ENCODE peak calls at places on chromosome 10, in eight cellular contexts. Z is pancreas, N is IMR-90, F is kidney epithelial cell, V is stomach, S is Caco-2, Y is ovary, X is fibroblast of the aortic adventitia. B is an unnamed sample.

GRCh38 chr10:114100848-114101741 is 57.4 kb downstream of the ADRB1 start:
- DNase-seq in Z (no peak), N (peak), F (no peak), V (no peak), S (no peak), Y (peak), X (peak), B (peak)

GRCh38 chr10:4902571-4903011 is 60.6 kb upstream of the AKR1C1 start:
- DNase-seq in Z (no peak), N (no peak), F (no peak), V (no peak), S (no peak), Y (no peak), X (peak), B (peak)

GRCh38 chr10:79425074-79425532 is 20.3 kb downstream of the ZCCHC24 start:
- DNase-seq in Z (peak), N (no peak), F (no peak), V (no peak), S (no peak), Y (no peak), X (no peak), B (no peak)

GRCh38 chr10:31929260-31929985 is 792 bp upstream of the ARHGAP12 start:
- DNase-seq in Z (peak), N (no peak), F (no peak), V (peak), S (peak), Y (peak), X (peak), B (peak)

GRCh38 chr10:85594239-85594638 is 772.4 kb downstream of the GRID1 start:
- DNase-seq in Z (no peak), N (no peak), F (no peak), V (no peak), S (no peak), Y (no peak), X (no peak), B (no peak)

GRCh38 chr10:131154306-131155025 is 157.1 kb downstream of the TCERG1L start:
- DNase-seq in Z (no peak), N (no peak), F (no peak), V (no peak), S (no peak), Y (no peak), X (no peak), B (no peak)

GRCh38 chr10:33653584-33654367 is 319.3 kb upstream of the NRP1 start:
- DNase-seq in Z (no peak), N (peak), F (no peak), V (no peak), S (no peak), Y (no peak), X (peak), B (peak)

GRCh38 chr10:124270940-124271339 is 147.8 kb downstream of the OAT start:
- DNase-seq in Z (no peak), N (no peak), F (no peak), V (no peak), S (no peak), Y (no peak), X (no peak), B (no peak)

GRCh38 chr10:124710266-124710881 is 33.8 kb downstream of the FAM53B start:
- DNase-seq in Z (no peak), N (no peak), F (no peak), V (no peak), S (no peak), Y (no peak), X (peak), B (no peak)

GRCh38 chr10:131259535-131259934 is 52.0 kb downstream of the TCERG1L start:
- DNase-seq in Z (no peak), N (no peak), F (no peak), V (no peak), S (no peak), Y (no peak), X (no peak), B (no peak)

GRCh38 chr10:21097926-21098355 is 200.8 kb upstream of the NEBL start:
- DNase-seq in Z (no peak), N (no peak), F (no peak), V (no peak), S (no peak), Y (no peak), X (no peak), B (no peak)

GRCh38 chr10:29946953-29947700 is 112.3 kb downstream of the JCAD start:
- DNase-seq in Z (peak), N (peak), F (peak), V (peak), S (peak), Y (peak), X (peak), B (peak)

GRCh38 chr10:102324061-102324460 is 71.4 kb upstream of the NFKB2 start:
- DNase-seq in Z (no peak), N (peak), F (no peak), V (no peak), S (no peak), Y (no peak), X (peak), B (peak)

GRCh38 chr10:112209534-112210200 is 26.1 kb upstream of the GPAM start:
- DNase-seq in Z (no peak), N (no peak), F (no peak), V (no peak), S (no peak), Y (no peak), X (peak), B (peak)

GRCh38 chr10:14382022-14382421 is 51.3 kb upstream of the FRMD4A start:
- DNase-seq in Z (no peak), N (peak), F (peak), V (no peak), S (no peak), Y (no peak), X (no peak), B (no peak)

GRCh38 chr10:83917519-83918506 is 221.5 kb upstream of the GHITM start:
- DNase-seq in Z (no peak), N (no peak), F (no peak), V (no peak), S (peak), Y (no peak), X (no peak), B (no peak)

GRCh38 chr10:126012485-126012884 is 116.1 kb downstream of the FANK1 start:
- DNase-seq in Z (no peak), N (peak), F (no peak), V (no peak), S (no peak), Y (no peak), X (no peak), B (peak)

GRCh38 chr10:77906863-77907861 is 19.4 kb downstream of the DLG5 start:
- DNase-seq in Z (no peak), N (no peak), F (no peak), V (no peak), S (no peak), Y (no peak), X (no peak), B (no peak)

GRCh38 chr10:6494934-6495592 is 85.0 kb downstream of the PRKCQ start:
- DNase-seq in Z (no peak), N (no peak), F (no peak), V (no peak), S (no peak), Y (no peak), X (no peak), B (no peak)

GRCh38 chr10:81843042-81843441 is 32.0 kb upstream of the NRG3 start:
- DNase-seq in Z (no peak), N (no peak), F (no peak), V (no peak), S (no peak), Y (no peak), X (no peak), B (no peak)

GRCh38 chr10:21807162-21807561 is 196.4 kb downstream of the DNAJC1 start:
- DNase-seq in Z (no peak), N (no peak), F (no peak), V (no peak), S (no peak), Y (no peak), X (no peak), B (no peak)

GRCh38 chr10:72455889-72456588 is 101.3 kb upstream of the DNAJB12 start:
- DNase-seq in Z (no peak), N (peak), F (peak), V (no peak), S (no peak), Y (no peak), X (no peak), B (peak)

GRCh38 chr10:133231946-133232574 is 2.0 kb downstream of the UTF1 start:
- DNase-seq in Z (no peak), N (no peak), F (no peak), V (no peak), S (no peak), Y (no peak), X (no peak), B (no peak)

GRCh38 chr10:32459072-32459703 is 13.2 kb downstream of the CCDC7 start:
- DNase-seq in Z (no peak), N (no peak), F (no peak), V (no peak), S (no peak), Y (no peak), X (no peak), B (no peak)

GRCh38 chr10:51821045-51821444 is 121.7 kb upstream of the CSTF2T start:
- DNase-seq in Z (no peak), N (no peak), F (no peak), V (no peak), S (no peak), Y (no peak), X (no peak), B (no peak)

GRCh38 chr10:123044391-123044790 is 35.6 kb downstream of the ACADSB start:
- DNase-seq in Z (no peak), N (peak), F (no peak), V (no peak), S (peak), Y (no peak), X (peak), B (peak)

GRCh38 chr10:31838065-31838464 is 90.6 kb downstream of the ARHGAP12 start:
- DNase-seq in Z (no peak), N (no peak), F (no peak), V (no peak), S (no peak), Y (no peak), X (no peak), B (no peak)

GRCh38 chr10:78260141-78260540 is 226.5 kb downstream of the RPS24 start:
- DNase-seq in Z (no peak), N (peak), F (no peak), V (no peak), S (peak), Y (no peak), X (peak), B (no peak)

GRCh38 chr10:100670828-100671479 is 74.4 kb upstream of the PAX2 start:
- DNase-seq in Z (peak), N (no peak), F (no peak), V (peak), S (peak), Y (no peak), X (no peak), B (peak)

GRCh38 chr10:13969792-13970140 is 361.0 kb downstream of the FRMD4A start:
- DNase-seq in Z (no peak), N (no peak), F (no peak), V (no peak), S (no peak), Y (no peak), X (no peak), B (no peak)

GRCh38 chr10:126384269-126384873 is 3.9 kb downstream of the ADAM12 start:
- DNase-seq in Z (no peak), N (peak), F (peak), V (no peak), S (no peak), Y (no peak), X (peak), B (peak)

GRCh38 chr10:92689663-92690210 is at the start of gene HHEX:
- DNase-seq in Z (no peak), N (peak), F (no peak), V (peak), S (peak), Y (no peak), X (peak), B (peak)

GRCh38 chr10:16816142-16816541 is 1.1 kb downstream of the RSU1 start:
- DNase-seq in Z (no peak), N (no peak), F (no peak), V (no peak), S (peak), Y (no peak), X (peak), B (no peak)

GRCh38 chr10:6755891-6756460 is 175.9 kb upstream of the PRKCQ start:
- DNase-seq in Z (no peak), N (peak), F (no peak), V (no peak), S (no peak), Y (no peak), X (no peak), B (peak)

GRCh38 chr10:30806824-30807223 is 177.3 kb upstream of the LYZL2 start:
- DNase-seq in Z (no peak), N (no peak), F (no peak), V (no peak), S (no peak), Y (no peak), X (no peak), B (no peak)

DNA sequence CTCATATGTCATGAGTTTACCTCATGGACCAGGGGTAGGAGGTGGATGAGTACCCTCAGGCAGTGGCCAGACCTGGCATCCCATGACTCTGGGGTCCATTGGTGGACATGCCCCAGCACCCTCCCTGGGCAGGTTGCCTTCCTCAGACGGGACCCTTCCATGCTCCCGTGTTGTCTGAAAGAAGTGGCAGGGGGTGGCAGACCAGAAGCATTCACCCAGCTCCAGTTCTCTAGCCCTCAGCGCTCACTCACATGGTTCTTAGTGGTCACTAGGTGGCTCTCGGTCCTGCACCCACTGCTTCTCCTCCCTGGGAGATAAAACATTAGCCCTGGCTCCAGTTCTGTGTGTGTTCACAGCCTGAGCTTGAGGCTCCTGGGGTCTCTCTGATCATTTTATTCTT is 6.0 kb downstream of the RBP3 start:
- DNase-seq in Z (no peak), N (peak), F (no peak), V (no peak), S (peak), Y (no peak), X (peak), B (peak)
- TF ChIP-seq CTCF in Z (no peak), N (peak), F (peak), V (no peak), S (peak), Y (no peak), X (peak), B (peak)

GRCh38 chr10:11687357-11687771 is 54.8 kb upstream of the ECHDC3 start:
- DNase-seq in Z (no peak), N (no peak), F (peak), V (no peak), S (peak), Y (no peak), X (no peak), B (no peak)
- H3K4me3 ChIP-seq in Z (no peak), N (no peak), F (no peak), V (no peak), S (no peak), Y (no peak), X (no peak), B (no peak)

GRCh38 chr10:24383681-24384106 is 174.8 kb downstream of the KIAA1217 start:
- DNase-seq in Z (peak), N (peak), F (peak), V (peak), S (peak), Y (peak), X (peak), B (peak)
- TF ChIP-seq CTCF in Z (peak), N (peak), F (peak), V (peak), S (peak), Y (no peak), X (peak), B (peak)

DNA sequence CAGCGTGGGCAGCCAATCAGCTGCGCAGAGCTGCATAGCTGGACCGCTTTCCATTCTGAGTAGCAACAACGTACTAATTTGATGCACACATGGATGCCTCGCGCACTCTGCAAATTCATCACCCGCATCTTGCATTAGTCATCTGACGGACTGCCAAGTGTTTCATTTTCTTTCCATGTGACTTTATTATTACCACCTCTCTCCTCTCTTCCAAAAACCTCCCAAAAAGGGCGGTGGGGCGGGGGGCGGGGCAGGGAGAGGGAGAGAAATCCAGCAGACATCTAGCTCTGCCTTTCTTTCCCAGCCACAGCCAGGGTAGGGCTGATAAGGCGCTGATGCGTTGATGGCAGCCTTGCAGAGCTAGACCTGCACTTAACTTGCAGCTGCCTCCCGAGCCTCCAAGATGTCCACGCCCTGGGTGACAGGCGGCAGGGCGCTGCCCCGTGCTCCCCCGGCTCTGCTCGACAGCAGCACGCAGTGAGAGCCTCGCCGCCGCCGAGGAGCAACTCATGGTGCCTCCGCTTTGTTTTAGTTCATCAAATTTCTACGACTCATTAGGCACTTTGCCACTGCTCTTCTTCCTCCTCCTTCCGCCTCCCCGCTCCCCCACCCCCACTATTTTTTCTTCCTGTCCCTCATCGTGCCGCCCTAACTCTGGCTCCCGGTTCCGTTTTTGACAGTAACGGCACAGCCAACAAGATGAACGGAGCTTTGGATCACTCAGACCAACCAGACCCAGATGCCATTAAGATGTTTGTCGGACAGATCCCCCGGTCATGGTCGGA is 147.3 kb downstream of the CELF2 start:
- DNase-seq in Z (no peak), N (peak), F (no peak), V (peak), S (no peak), Y (peak), X (peak), B (peak)
- H3K4me3 ChIP-seq in Z (peak), N (peak), F (peak), V (peak), S (no peak), Y (peak), X (peak), B (peak)

DNA sequence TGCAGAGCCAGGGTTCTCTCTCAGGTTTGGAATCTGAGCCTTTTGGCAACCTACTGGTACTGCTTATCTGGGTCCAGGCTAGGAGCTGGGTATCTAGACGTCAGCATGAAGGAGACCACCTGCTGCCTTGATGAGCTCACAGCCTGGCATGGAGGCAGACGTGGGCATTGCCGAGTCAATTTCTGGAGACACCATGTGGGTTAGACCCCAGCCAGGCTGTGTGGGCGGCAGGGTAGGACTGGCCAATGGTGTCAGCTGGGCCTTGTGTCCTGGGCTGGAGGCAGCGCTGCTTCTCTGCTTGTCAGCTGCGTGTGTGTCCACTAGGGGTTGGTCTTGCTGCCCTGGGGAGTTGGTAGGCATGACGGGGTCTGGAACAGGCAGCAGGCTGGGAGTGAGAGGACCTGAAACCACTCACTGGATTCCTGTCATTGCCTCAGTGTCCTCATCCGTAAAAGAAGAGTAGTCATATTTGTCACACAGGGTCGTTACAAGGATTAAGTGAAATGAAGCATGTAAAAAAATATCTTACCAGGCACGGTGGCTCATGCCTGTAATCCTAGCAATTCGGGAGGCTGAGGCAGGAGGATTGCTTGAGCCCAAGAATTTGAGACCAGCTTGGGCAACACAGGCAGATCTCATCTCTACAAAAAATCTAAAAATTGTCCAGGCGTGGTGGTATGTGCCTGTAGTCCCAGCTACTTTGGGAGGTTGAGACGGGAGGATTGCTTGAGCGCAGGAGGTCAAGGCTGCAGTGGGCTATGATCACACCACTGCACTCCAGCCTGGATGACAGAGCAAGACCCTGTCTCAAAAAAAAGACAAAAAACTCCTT is 31.7 kb upstream of the ANKRD2 start:
- DNase-seq in Z (no peak), N (no peak), F (no peak), V (no peak), S (no peak), Y (no peak), X (peak), B (no peak)
- TF ChIP-seq CTCF in Z (no peak), N (peak), F (peak), V (no peak), S (no peak), Y (no peak), X (no peak), B (peak)

GRCh38 chr10:58996063-58996462 is 180.4 kb upstream of the PHYHIPL start:
- DNase-seq in Z (no peak), N (no peak), F (no peak), V (no peak), S (no peak), Y (no peak), X (no peak), B (no peak)

GRCh38 chr10:58995058-58995596 is 181.3 kb upstream of the PHYHIPL start:
- DNase-seq in Z (no peak), N (no peak), F (no peak), V (no peak), S (no peak), Y (no peak), X (no peak), B (no peak)

GRCh38 chr10:58994226-58995057 is 182.0 kb upstream of the PHYHIPL start:
- DNase-seq in Z (no peak), N (no peak), F (no peak), V (no peak), S (peak), Y (no peak), X (no peak), B (no peak)

GRCh38 chr10:58998924-58999713 is 177.3 kb upstream of the PHYHIPL start:
- DNase-seq in Z (no peak), N (no peak), F (no peak), V (peak), S (no peak), Y (peak), X (peak), B (peak)

DNA sequence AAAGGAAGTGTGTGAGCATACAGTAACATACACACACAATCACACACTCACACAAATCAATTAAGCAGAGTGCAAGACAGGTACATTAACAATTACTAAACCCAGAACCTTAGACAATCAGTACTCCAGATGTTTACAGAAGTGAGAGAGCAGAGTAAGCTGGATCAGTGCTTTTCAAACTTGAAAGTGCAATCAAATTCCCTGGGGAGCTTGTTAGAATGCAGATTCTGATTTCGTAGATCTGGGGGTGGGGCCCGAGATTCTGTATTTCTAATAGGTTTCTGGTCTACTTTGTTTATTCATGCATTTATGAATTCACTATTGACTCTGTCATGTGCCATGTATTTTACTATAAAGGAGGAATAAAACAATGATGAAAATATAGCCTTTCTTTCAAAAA is 179.6 kb upstream of the PHYHIPL start:
- DNase-seq in Z (no peak), N (no peak), F (no peak), V (no peak), S (no peak), Y (no peak), X (no peak), B (no peak)
- H3K4me3 ChIP-seq in Z (no peak), N (no peak), F (no peak), V (no peak), S (no peak), Y (no peak), X (no peak), B (no peak)

B was measured in cardiac fibroblast.